ENCODE peak calls at places on chromosomes 16 and 17, in five cellular contexts. One of them, this sample, is unnamed.

GRCh38 chr17:17609121-17609520 is 17.6 kb upstream of the PEMT start:
- ATAC-seq in HepG2: peak
- ATAC-seq in K562: peak
- ATAC-seq in A549: peak
- ATAC-seq in GM12878: peak
- ATAC-seq in this sample: no peak

GRCh38 chr16:17211797-17212196 is 259.0 kb downstream of the XYLT1 start:
- ATAC-seq in HepG2: peak
- ATAC-seq in K562: peak
- ATAC-seq in A549: peak
- ATAC-seq in GM12878: peak
- ATAC-seq in this sample: no peak

GRCh38 chr16:28524544-28525179 is 14.1 kb downstream of the NUPR1 start:
- ATAC-seq in HepG2: no peak
- ATAC-seq in K562: peak
- ATAC-seq in A549: peak
- ATAC-seq in GM12878: peak
- ATAC-seq in this sample: no peak

GRCh38 chr16:69669577-69669976 is 56.8 kb downstream of the NQO1 start:
- ATAC-seq in HepG2: no peak
- ATAC-seq in K562: no peak
- ATAC-seq in A549: no peak
- ATAC-seq in GM12878: no peak
- ATAC-seq in this sample: no peak

GRCh38 chr17:78438271-78438691 is 59.8 kb downstream of the PGS1 start:
- ATAC-seq in HepG2: no peak
- ATAC-seq in K562: no peak
- ATAC-seq in A549: peak
- ATAC-seq in GM12878: no peak
- ATAC-seq in this sample: no peak

GRCh38 chr16:14564881-14565687 is 65.0 kb downstream of the PARN start:
- ATAC-seq in HepG2: peak
- ATAC-seq in K562: no peak
- ATAC-seq in A549: peak
- ATAC-seq in GM12878: no peak
- ATAC-seq in this sample: no peak

GRCh38 chr16:84773312-84773711 is 46.5 kb upstream of the CRISPLD2 start:
- ATAC-seq in HepG2: no peak
- ATAC-seq in K562: no peak
- ATAC-seq in A549: peak
- ATAC-seq in GM12878: no peak
- ATAC-seq in this sample: no peak

GRCh38 chr16:87722590-87723223 is 43.1 kb downstream of the KLHDC4 start:
- ATAC-seq in HepG2: no peak
- ATAC-seq in K562: no peak
- ATAC-seq in A549: no peak
- ATAC-seq in GM12878: no peak
- ATAC-seq in this sample: no peak

GRCh38 chr17:17112628-17113200 is 70.5 kb downstream of the MPRIP start:
- ATAC-seq in HepG2: no peak
- ATAC-seq in K562: no peak
- ATAC-seq in A549: peak
- ATAC-seq in GM12878: no peak
- ATAC-seq in this sample: no peak

GRCh38 chr17:48577330-48577945 is 712 bp downstream of the HOXB4 start:
- ATAC-seq in HepG2: no peak
- ATAC-seq in K562: peak
- ATAC-seq in A549: no peak
- ATAC-seq in GM12878: peak
- ATAC-seq in this sample: no peak

GRCh38 chr17:13756763-13757162 is 155.0 kb upstream of the HS3ST3A1 start:
- ATAC-seq in HepG2: no peak
- ATAC-seq in K562: no peak
- ATAC-seq in A549: no peak
- ATAC-seq in GM12878: no peak
- ATAC-seq in this sample: no peak

GRCh38 chr17:38852771-38853291 is 690 bp downstream of the RPL23 start:
- ATAC-seq in HepG2: peak
- ATAC-seq in K562: peak
- ATAC-seq in A549: peak
- ATAC-seq in GM12878: peak
- ATAC-seq in this sample: no peak

GRCh38 chr16:85812031-85812807 is 12.7 kb downstream of the COX4I1 start:
- ATAC-seq in HepG2: peak
- ATAC-seq in K562: no peak
- ATAC-seq in A549: peak
- ATAC-seq in GM12878: no peak
- ATAC-seq in this sample: no peak

GRCh38 chr17:17732892-17733670 is 51.8 kb downstream of the RAI1 start:
- ATAC-seq in HepG2: no peak
- ATAC-seq in K562: no peak
- ATAC-seq in A549: peak
- ATAC-seq in GM12878: no peak
- ATAC-seq in this sample: no peak

GRCh38 chr17:61429274-61429673 is 22.9 kb upstream of the TBX4 start:
- ATAC-seq in HepG2: no peak
- ATAC-seq in K562: no peak
- ATAC-seq in A549: no peak
- ATAC-seq in GM12878: no peak
- ATAC-seq in this sample: no peak

GRCh38 chr16:70565053-70565452 is 41.4 kb downstream of the SF3B3 start:
- ATAC-seq in HepG2: no peak
- ATAC-seq in K562: no peak
- ATAC-seq in A549: no peak
- ATAC-seq in GM12878: no peak
- ATAC-seq in this sample: peak

GRCh38 chr16:3698941-3699340 is 18.4 kb downstream of the TRAP1 start:
- ATAC-seq in HepG2: no peak
- ATAC-seq in K562: no peak
- ATAC-seq in A549: no peak
- ATAC-seq in GM12878: no peak
- ATAC-seq in this sample: no peak

GRCh38 chr16:752008-752315 is 8.6 kb upstream of the MSLN start:
- ATAC-seq in HepG2: peak
- ATAC-seq in K562: no peak
- ATAC-seq in A549: no peak
- ATAC-seq in GM12878: no peak
- ATAC-seq in this sample: no peak

GRCh38 chr17:17411692-17412091 is 65.1 kb upstream of the MED9 start:
- ATAC-seq in HepG2: no peak
- ATAC-seq in K562: no peak
- ATAC-seq in A549: no peak
- ATAC-seq in GM12878: no peak
- ATAC-seq in this sample: no peak

GRCh38 chr16:89048087-89048729 is 45.4 kb upstream of the ACSF3 start:
- ATAC-seq in HepG2: no peak
- ATAC-seq in K562: peak
- ATAC-seq in A549: no peak
- ATAC-seq in GM12878: no peak
- ATAC-seq in this sample: no peak

GRCh38 chr16:46650224-46650623 is 29.0 kb upstream of the SHCBP1 start:
- ATAC-seq in HepG2: peak
- ATAC-seq in K562: no peak
- ATAC-seq in A549: no peak
- ATAC-seq in GM12878: no peak
- ATAC-seq in this sample: peak

GRCh38 chr16:8519179-8519578 is 71.1 kb downstream of the TMEM114 start:
- ATAC-seq in HepG2: no peak
- ATAC-seq in K562: no peak
- ATAC-seq in A549: no peak
- ATAC-seq in GM12878: no peak
- ATAC-seq in this sample: no peak

GRCh38 chr17:31680126-31680525 is 178.9 kb downstream of the COPRS start:
- ATAC-seq in HepG2: no peak
- ATAC-seq in K562: no peak
- ATAC-seq in A549: no peak
- ATAC-seq in GM12878: peak
- ATAC-seq in this sample: no peak

GRCh38 chr16:29775742-29776408 is 2.2 kb upstream of the ZG16 start:
- ATAC-seq in HepG2: no peak
- ATAC-seq in K562: peak
- ATAC-seq in A549: no peak
- ATAC-seq in GM12878: no peak
- ATAC-seq in this sample: no peak

GRCh38 chr17:83200746-83201145 is 121.3 kb downstream of the METRNL start:
- ATAC-seq in HepG2: no peak
- ATAC-seq in K562: no peak
- ATAC-seq in A549: no peak
- ATAC-seq in GM12878: no peak
- ATAC-seq in this sample: no peak

GRCh38 chr17:76014925-76015261 is 12.2 kb downstream of the EVPL start:
- ATAC-seq in HepG2: no peak
- ATAC-seq in K562: peak
- ATAC-seq in A549: no peak
- ATAC-seq in GM12878: no peak
- ATAC-seq in this sample: no peak

DNA sequence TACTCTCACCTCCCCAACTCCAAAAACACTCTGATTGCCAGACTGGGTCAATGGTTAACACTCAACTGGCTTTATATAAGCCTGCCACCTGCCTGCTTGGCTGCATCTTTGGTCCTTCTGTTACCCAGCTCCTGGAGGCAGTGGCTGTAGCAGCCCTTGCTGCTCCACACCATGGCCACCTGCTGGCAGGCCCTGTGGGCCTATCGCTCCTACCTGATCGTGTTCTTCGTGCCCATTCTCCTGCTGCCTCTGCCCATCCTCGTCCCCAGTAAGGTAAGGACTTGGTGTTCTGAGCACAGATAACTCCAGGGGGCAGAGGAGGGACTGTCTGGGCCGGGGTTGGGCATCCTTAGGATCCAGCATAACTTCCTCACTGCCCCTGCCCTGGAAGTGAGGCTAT is at the start of gene SLC13A2:
- ATAC-seq in HepG2: peak
- ATAC-seq in K562: no peak
- ATAC-seq in A549: peak
- ATAC-seq in GM12878: no peak
- ATAC-seq in this sample: no peak
- TF ChIP-seq CTCF in HepG2: peak
- TF ChIP-seq CTCF in K562: no peak
- TF ChIP-seq CTCF in A549: no peak
- TF ChIP-seq CTCF in GM12878: peak
- TF ChIP-seq CTCF in this sample: no peak

GRCh38 chr17:50177476-50177875 is 11.7 kb downstream of the SGCA start:
- ATAC-seq in HepG2: no peak
- ATAC-seq in K562: no peak
- ATAC-seq in A549: no peak
- ATAC-seq in GM12878: no peak
- ATAC-seq in this sample: no peak

GRCh38 chr17:50180066-50180465 is 14.3 kb downstream of the SGCA start:
- ATAC-seq in HepG2: no peak
- ATAC-seq in K562: no peak
- ATAC-seq in A549: no peak
- ATAC-seq in GM12878: no peak
- ATAC-seq in this sample: no peak

GRCh38 chr17:50176559-50177471 is 11.0 kb downstream of the SGCA start:
- ATAC-seq in HepG2: peak
- ATAC-seq in K562: no peak
- ATAC-seq in A549: peak
- ATAC-seq in GM12878: no peak
- ATAC-seq in this sample: no peak

GRCh38 chr17:50180593-50180992 is 14.8 kb downstream of the SGCA start:
- ATAC-seq in HepG2: no peak
- ATAC-seq in K562: no peak
- ATAC-seq in A549: no peak
- ATAC-seq in GM12878: no peak
- ATAC-seq in this sample: no peak

DNA sequence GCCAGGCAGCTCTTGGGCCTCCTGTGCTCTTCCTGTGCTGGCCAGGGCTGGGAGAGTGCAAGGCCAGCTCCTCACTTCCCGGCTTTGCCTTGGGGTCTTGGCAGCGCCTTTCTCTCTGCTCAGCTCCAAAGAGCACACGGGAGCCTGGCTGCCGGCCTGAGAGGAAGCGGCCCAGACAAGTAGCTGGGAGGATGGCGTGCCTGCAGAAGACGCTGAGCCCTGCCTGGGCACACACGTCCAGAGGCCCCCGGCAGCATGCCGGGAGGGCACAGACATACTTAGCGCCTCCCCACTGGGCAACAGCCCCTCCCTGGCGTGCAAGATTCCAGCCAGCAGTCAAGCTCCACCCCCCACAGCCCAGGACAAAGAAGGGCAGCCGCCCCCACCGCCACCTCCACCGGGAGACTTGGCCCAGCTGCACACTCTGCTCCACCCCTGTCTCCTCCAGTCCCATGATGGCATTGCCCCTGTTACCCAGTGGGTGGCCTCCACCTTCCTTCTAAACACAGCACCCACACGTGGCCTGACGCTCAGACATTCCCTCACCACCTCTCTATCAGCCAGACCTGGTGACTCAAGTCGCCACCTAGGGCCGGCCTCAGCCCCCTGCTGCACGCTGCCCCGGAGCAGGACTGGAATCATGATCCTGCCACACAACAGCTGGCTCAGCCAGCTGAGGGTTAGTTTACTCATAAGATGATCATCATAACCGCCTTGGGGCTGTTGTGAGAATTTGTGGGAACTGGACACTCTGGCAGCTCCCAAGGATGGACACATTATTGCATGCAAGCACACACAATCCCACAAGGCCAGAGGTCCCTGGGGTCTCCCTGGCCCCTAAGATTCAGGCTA is 12.4 kb downstream of the SGCA start:
- ATAC-seq in HepG2: peak
- ATAC-seq in K562: peak
- ATAC-seq in A549: peak
- ATAC-seq in GM12878: peak
- ATAC-seq in this sample: peak
- TF ChIP-seq EP300 in HepG2: peak
- TF ChIP-seq EP300 in K562: no peak
- TF ChIP-seq EP300 in A549: peak
- TF ChIP-seq EP300 in GM12878: no peak
- TF ChIP-seq EP300 in this sample: no peak

GRCh38 chr17:4204676-4205075 is 59.1 kb downstream of the ANKFY1 start:
- ATAC-seq in HepG2: no peak
- ATAC-seq in K562: no peak
- ATAC-seq in A549: no peak
- ATAC-seq in GM12878: no peak
- ATAC-seq in this sample: peak
- TF ChIP-seq CTCF in HepG2: no peak
- TF ChIP-seq CTCF in K562: no peak
- TF ChIP-seq CTCF in A549: no peak
- TF ChIP-seq CTCF in GM12878: no peak
- TF ChIP-seq CTCF in this sample: no peak

DNA sequence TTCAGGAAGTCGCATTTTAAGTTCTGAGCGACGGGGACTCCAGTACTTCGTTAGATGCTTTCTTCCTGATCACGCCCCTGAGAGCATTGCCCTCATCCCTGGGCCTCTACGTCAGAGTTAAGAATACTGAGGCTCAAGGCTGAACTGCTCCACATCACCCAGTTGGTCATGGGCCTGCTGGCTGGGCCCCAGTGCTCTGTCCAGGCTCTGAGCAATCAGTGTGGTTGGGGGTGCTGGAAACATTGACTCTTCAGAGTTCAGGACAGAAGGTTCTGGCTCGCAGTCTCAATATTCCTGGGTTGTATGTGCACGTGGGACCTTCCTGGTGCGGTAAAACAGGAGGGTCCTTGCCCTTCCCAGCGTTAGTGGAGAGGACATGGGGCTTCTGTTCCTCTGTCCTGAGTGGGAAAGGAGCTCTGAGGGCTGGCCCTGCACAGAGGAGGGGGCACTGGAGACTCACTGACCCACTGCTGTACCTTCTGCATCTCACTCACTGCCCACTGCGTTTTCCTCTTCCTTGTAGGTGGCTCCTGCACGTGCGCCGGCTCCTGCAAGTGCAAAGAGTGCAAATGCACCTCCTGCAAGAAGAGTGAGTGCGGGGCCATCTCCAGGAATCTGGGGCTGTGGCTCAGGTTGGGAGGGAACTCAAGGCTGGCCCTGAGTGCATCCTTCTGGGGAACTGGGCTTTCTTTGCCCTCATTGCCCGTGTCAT is 518 bp downstream of the MT1E start:
- ATAC-seq in HepG2: peak
- ATAC-seq in K562: no peak
- ATAC-seq in A549: peak
- ATAC-seq in GM12878: peak
- ATAC-seq in this sample: peak
- TF ChIP-seq EP300 in HepG2: no peak
- TF ChIP-seq EP300 in K562: no peak
- TF ChIP-seq EP300 in A549: no peak
- TF ChIP-seq EP300 in GM12878: no peak
- TF ChIP-seq EP300 in this sample: no peak

This sample was measured in gastroesophageal sphincter.